ENCODE peak calls at places on chromosomes 3 and 15, in nine cellular contexts. Z, E, D, N, U, F, O, X and V are unnamed samples.
A peak's percentile ranks its signal among the peaks of the same experiment; 100 is the strongest.

GRCh38 chr15:72281713-72282112 is 9.4 kb upstream of the PARP6 start:
- DNase-seq in O (no peak), Z (no peak), U (no peak), N (no peak), E (no peak), F (no peak), X (no peak), D (no peak), V (no peak)

GRCh38 chr3:177104299-177104992 is 92.8 kb downstream of the TBL1XR1 start:
- DNase-seq in N (no peak), Z (no peak), D (no peak), U (no peak), O (peak; percentile 50), E (no peak), F (no peak), X (no peak), V (no peak)

GRCh38 chr15:32659340-32659831 is 17.9 kb downstream of the SCG5 start:
- DNase-seq in F (peak; percentile 91), U (no peak), O (no peak), E (no peak), D (no peak), Z (no peak), X (no peak), N (peak; percentile 55), V (peak; percentile 87)

GRCh38 chr3:135329479-135329878 is 534.4 kb downstream of the EPHB1 start:
- DNase-seq in N (no peak), F (no peak), U (no peak), X (no peak), E (no peak), D (no peak), Z (peak; percentile 56), O (no peak), V (no peak)

GRCh38 chr3:8303466-8303865 is 198.2 kb upstream of the LMCD1 start:
- DNase-seq in X (no peak), F (peak; percentile 49), U (no peak), O (no peak), E (no peak), Z (no peak), D (no peak), N (no peak), V (no peak)

GRCh38 chr15:69145694-69146492 is 14.5 kb upstream of the GLCE start:
- DNase-seq in F (no peak), O (peak; percentile 54), N (no peak), X (no peak), D (peak; percentile 37), E (no peak), U (no peak), Z (no peak), V (no peak)

GRCh38 chr15:77624868-77625267 is 7.8 kb downstream of the LINGO1 start:
- DNase-seq in Z (no peak), E (no peak), D (no peak), N (no peak), U (no peak), O (no peak), F (no peak), X (no peak), V (no peak)

GRCh38 chr3:127747066-127747465 is 74.3 kb downstream of the ABTB1 start:
- DNase-seq in F (no peak), D (no peak), N (no peak), E (no peak), X (no peak), Z (no peak), U (no peak), O (no peak), V (no peak)

GRCh38 chr15:69206079-69206478 is 45.6 kb downstream of the GLCE start:
- DNase-seq in Z (no peak), F (no peak), X (no peak), N (no peak), O (no peak), E (no peak), D (no peak), U (no peak), V (no peak)

GRCh38 chr3:148992027-148992634 is 791 bp downstream of the GYG1 start:
- DNase-seq in X (peak; percentile 79), N (peak; percentile 43), F (peak; percentile 40), U (peak; percentile 40), Z (peak; percentile 90), E (no peak), D (peak; percentile 34), O (no peak), V (peak; percentile 33)

GRCh38 chr3:153295906-153296305 is 133.9 kb downstream of the RAP2B start:
- DNase-seq in U (no peak), E (no peak), N (no peak), O (peak; percentile 56), X (no peak), Z (no peak), F (no peak), D (peak; percentile 96), V (peak; percentile 39)

DNA sequence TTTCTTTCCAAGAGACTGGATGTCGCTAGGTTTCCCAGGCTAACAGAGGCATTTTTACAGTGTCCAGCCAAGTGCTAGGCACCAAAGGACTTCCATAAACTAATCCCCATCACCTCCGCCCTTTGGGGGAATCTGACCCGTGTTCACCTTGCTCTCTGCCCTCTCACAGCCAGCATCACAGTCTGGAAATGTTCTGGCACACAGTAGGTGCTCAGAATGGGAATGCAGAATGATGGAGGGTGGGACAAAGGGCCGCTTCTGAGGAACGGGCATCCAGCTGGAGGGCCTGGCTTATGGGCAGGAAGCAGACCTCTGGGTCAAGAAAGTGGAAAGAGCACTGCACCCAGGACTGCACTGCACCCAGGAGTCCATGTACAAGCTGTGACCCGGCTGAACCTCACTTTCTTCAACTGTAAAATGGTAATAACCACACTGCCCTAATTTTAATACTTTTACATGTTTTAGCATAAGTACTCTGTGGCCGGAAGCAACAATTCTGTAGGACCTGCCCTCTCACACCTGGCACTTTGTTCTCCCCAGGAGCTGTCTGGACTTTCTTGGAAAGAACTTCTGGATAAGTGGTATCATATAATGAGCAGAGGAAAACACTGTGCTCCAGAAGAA is 901 bp upstream of the NMB start:
- DNase-seq in O (no peak), F (no peak), D (no peak), Z (no peak), E (no peak), X (no peak), N (no peak), U (no peak), V (no peak)
- H3K4me3 ChIP-seq in O (no peak overlapping the region), F (peak overlapping the region; percentile 69), D (peak overlapping the region; percentile 62), Z (peak overlapping the region; percentile 61), E (peak overlapping the region; percentile 58), X (peak overlapping the region; percentile 76), N (peak overlapping the region; percentile 70), U (no peak overlapping the region), V (no peak overlapping the region)

GRCh38 chr3:133574260-133574881 is 885 bp downstream of the CDV3 start:
- DNase-seq in D (peak; percentile 86), U (peak; percentile 80), Z (peak; percentile 93), F (peak; percentile 26), N (peak; percentile 73), O (peak; percentile 74), X (peak; percentile 84), E (peak; percentile 34), V (peak; percentile 75)

GRCh38 chr3:133570937-133571320 is 2.6 kb upstream of the CDV3 start:
- DNase-seq in N (peak; percentile 30), X (no peak), O (no peak), U (no peak), E (no peak), F (peak; percentile 59), D (no peak), Z (no peak), V (peak; percentile 33)

GRCh38 chr3:133573629-133574194 is at the start of gene CDV3:
- DNase-seq in Z (no peak), U (no peak), F (no peak), N (no peak), E (no peak), D (no peak), O (no peak), X (no peak), V (no peak)

GRCh38 chr3:133573054-133573628 is 345 bp upstream of the CDV3 start:
- DNase-seq in D (peak; percentile 100), U (peak; percentile 100), E (peak; percentile 100), F (peak; percentile 98), O (peak; percentile 100), Z (peak; percentile 100), N (peak; percentile 100), X (peak; percentile 100), V (peak; percentile 100)

DNA sequence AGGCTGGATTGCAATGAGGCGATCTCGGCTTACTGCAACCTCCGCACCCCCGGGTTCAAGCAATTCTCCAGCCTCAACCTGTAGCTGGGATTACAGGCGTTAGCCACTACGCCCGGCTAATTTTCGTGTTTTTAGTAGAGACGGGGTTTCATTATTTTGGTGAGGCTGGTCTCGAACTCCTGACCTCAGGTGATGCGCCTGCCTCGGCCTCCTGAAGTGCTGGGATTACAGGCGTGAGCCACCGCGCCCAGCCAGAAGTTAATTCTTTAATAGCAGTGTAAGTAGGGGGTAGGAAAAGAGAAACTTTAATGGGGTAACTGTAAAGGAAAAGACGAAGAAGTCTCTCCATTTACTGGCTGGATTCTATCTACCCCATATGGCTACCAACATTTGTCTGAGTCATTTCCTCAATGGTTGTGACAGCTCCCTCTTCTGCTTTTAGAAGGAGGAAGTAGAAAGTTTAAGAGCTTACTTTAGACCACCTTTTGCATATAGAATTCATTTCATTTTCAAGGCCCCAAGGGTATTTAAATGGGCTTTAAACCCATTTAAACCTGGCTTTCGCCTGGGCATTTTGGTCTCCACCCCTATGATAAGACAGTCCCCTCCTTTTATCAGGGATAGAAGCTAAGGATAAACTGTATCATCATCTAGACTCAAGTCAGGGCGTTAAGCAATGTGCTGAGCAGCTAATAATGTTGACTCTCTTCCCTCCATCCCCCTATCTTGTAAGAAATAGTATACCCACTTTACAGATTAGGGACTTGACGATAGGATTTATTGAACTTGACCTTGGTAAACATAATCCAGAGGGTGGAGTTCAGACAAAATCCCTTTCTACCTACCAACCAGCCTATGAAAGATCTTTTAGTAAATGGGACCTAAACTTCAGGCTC is 1.1 kb upstream of the CDV3 start:
- DNase-seq in F (no peak), U (peak; percentile 47), N (no peak), D (no peak), X (no peak), E (no peak), Z (no peak), O (peak; percentile 58), V (no peak)
- H3K4me3 ChIP-seq in F (peak overlapping the region; percentile 36), U (no peak overlapping the region), N (peak overlapping the region; percentile 50), D (peak overlapping the region; percentile 34), X (peak overlapping the region; percentile 37), E (peak overlapping the region; percentile 37), Z (peak overlapping the region; percentile 69), O (peak overlapping the region; percentile 12), V (no peak overlapping the region)

DNA sequence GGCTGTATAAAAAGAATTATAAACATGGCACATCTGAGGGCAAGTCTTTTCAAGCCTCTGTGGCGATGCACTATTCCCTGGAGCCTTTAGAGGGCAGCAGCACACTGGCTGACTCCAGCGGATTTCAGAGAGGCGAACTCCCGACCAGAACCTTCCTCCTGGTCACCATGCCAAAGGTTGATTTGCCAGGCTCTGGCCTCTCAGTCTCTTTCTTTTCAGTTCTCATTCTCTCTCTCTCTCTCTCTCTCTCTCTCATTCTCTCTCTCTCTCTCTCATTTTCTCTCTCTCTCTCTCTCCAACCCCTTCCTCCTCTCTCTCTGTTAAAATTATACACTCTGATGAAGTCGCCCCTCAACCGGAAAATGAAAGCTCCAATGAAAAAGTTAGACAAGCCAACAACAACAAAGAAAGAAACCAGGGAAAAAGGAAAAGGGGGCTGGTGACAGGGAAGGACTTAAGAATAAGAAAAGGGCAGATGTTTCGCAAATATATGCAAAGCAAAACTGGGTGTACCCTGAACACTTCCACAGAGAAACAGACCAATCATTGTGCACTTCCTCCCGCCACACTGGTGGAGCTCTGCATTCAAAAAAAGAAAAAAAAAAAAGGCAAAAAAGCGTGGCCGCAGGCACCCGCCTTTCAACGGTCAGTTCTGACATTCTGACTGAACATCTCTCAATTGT is 90.2 kb downstream of the TIGIT start:
- DNase-seq in X (peak; percentile 92), O (peak; percentile 93), F (peak; percentile 77), Z (peak; percentile 87), N (peak; percentile 65), E (peak; percentile 34), U (peak; percentile 80), D (peak; percentile 92), V (peak; percentile 89)
- H3K4me3 ChIP-seq in X (peak overlapping the region; percentile 47), O (no peak overlapping the region), F (no peak overlapping the region), Z (peak overlapping the region; percentile 49), N (no peak overlapping the region), E (peak overlapping the region; percentile 30), U (no peak overlapping the region), D (peak overlapping the region; percentile 50), V (peak overlapping the region; percentile 27)

GRCh38 chr3:185786956-185787877 is 37.6 kb downstream of the IGF2BP2 start:
- DNase-seq in U (no peak), F (no peak), X (no peak), Z (no peak), N (no peak), E (no peak), O (no peak), D (no peak), V (no peak)
- H3K4me3 ChIP-seq in U (no peak overlapping the region), F (no peak overlapping the region), X (no peak overlapping the region), Z (no peak overlapping the region), N (no peak overlapping the region), E (no peak overlapping the region), O (no peak overlapping the region), D (no peak overlapping the region), V (no peak overlapping the region)